ENCODE peak calls at places on chromosome 2, in nine cellular contexts. M is osteoblast; A is CD4-positive, CD25-positive, alpha-beta regulatory T cell; W is fibroblast of lung; Q is upper lobe of right lung; E is psoas muscle; O is lower lobe of right lung; S is pancreas; K is right cardiac atrium. T is an unnamed sample.

GRCh38 chr2:204226305-204226861 is 289.8 kb downstream of the ICOS start:
- DNase-seq in M (no peak), A (no peak), W (peak; percentile 57), Q (no peak), E (no peak), O (no peak), S (no peak), K (no peak), T (no peak)

GRCh38 chr2:190578158-190579057 is 43.9 kb upstream of the NEMP2 start:
- DNase-seq in M (peak; percentile 65), A (no peak), W (peak; percentile 89), Q (no peak), E (no peak), O (no peak), S (no peak), K (peak; percentile 55), T (peak; percentile 20)

GRCh38 chr2:172087780-172088244 is 2.5 kb downstream of the DLX1 start:
- DNase-seq in M (peak; percentile 58), A (no peak), W (no peak), Q (no peak), E (no peak), O (no peak), S (no peak), K (no peak), T (no peak)

GRCh38 chr2:80020061-80020460 is 284.5 kb downstream of the LRRTM1 start:
- DNase-seq in M (no peak), A (no peak), W (no peak), Q (no peak), E (no peak), O (no peak), S (no peak), K (no peak), T (no peak)

GRCh38 chr2:192574552-192574951 is 379.8 kb upstream of the TMEFF2 start:
- DNase-seq in M (no peak), A (no peak), W (no peak), Q (no peak), E (no peak), O (no peak), S (no peak), K (no peak), T (no peak)

GRCh38 chr2:177550264-177551200 is 158.0 kb downstream of the AGPS start:
- DNase-seq in M (peak; percentile 27), A (no peak), W (peak; percentile 31), Q (no peak), E (no peak), O (no peak), S (no peak), K (no peak), T (no peak)

GRCh38 chr2:50484371-50484770 is 547.6 kb downstream of the NRXN1 start:
- DNase-seq in M (peak; percentile 19), A (no peak), W (no peak), Q (no peak), E (no peak), O (no peak), S (no peak), K (no peak), T (no peak)

GRCh38 chr2:233209117-233209977 is 42.1 kb upstream of the ATG16L1 start:
- DNase-seq in M (peak; percentile 93), A (no peak), W (no peak), Q (no peak), E (no peak), O (no peak), S (no peak), K (no peak), T (no peak)

GRCh38 chr2:29042581-29043075 is 31.7 kb downstream of the PCARE start:
- DNase-seq in M (no peak), A (no peak), W (peak; percentile 70), Q (no peak), E (no peak), O (no peak), S (peak; percentile 41), K (no peak), T (no peak)

GRCh38 chr2:45833968-45834344 is 182.5 kb downstream of the PRKCE start:
- DNase-seq in M (no peak), A (no peak), W (no peak), Q (no peak), E (no peak), O (no peak), S (no peak), K (no peak), T (no peak)

GRCh38 chr2:173830169-173830568 is 135.0 kb downstream of the SP3 start:
- DNase-seq in M (peak; percentile 29), A (no peak), W (peak; percentile 15), Q (no peak), E (no peak), O (no peak), S (no peak), K (peak; percentile 21), T (no peak)

GRCh38 chr2:220585241-220585640 is 957.8 kb downstream of the SLC4A3 start:
- DNase-seq in M (no peak), A (no peak), W (no peak), Q (no peak), E (no peak), O (no peak), S (no peak), K (no peak), T (no peak)

DNA sequence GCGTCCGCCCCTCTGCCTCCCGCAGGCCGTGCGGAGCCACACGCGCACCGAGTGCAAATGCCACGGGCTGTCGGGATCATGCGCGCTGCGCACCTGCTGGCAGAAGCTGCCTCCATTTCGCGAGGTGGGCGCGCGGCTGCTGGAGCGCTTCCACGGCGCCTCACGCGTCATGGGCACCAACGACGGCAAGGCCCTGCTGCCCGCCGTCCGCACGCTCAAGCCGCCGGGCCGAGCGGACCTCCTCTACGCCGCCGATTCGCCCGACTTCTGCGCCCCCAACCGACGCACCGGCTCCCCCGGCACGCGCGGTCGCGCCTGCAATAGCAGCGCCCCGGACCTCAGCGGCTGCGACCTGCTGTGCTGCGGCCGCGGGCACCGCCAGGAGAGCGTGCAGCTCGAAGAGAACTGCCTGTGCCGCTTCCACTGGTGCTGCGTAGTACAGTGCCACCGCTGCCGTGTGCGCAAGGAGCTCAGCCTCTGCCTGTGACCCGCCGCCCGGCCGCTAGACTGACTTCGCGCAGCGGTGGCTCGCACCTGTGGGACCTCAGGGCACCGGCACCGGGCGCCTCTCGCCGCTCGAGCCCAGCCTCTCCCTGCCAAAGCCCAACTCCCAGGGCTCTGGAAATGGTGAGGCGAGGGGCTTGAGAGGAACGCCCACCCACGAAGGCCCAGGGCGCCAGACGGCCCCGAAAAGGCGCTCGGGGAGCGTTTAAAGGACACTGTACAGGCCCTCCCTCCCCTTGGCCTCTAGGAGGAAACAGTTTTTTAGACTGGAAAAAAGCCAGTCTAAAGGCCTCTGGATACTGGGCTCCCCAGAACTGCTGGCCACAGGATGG is 7.1 kb upstream of the WNT10A start:
- DNase-seq in M (no peak), A (no peak), W (no peak), Q (no peak), E (no peak), O (no peak), S (no peak), K (no peak), T (no peak)
- H3K4me3 ChIP-seq in M (no peak overlapping the region), A (no peak overlapping the region), W (no peak overlapping the region), Q (no peak overlapping the region), E (peak overlapping the region; percentile 34), O (no peak overlapping the region), S (no peak overlapping the region), K (no peak overlapping the region), T (no peak overlapping the region)

GRCh38 chr2:109703076-109703475 is 88.9 kb downstream of the SOWAHC start:
- DNase-seq in M (no peak), A (no peak), W (peak; percentile 66), Q (no peak), E (no peak), O (no peak), S (no peak), K (no peak), T (no peak)

GRCh38 chr2:109700680-109701274 is 86.6 kb downstream of the SOWAHC start:
- DNase-seq in M (no peak), A (no peak), W (no peak), Q (no peak), E (no peak), O (no peak), S (no peak), K (no peak), T (no peak)

GRCh38 chr2:109699646-109700045 is 85.5 kb downstream of the SOWAHC start:
- DNase-seq in M (no peak), A (no peak), W (peak; percentile 6), Q (no peak), E (no peak), O (no peak), S (no peak), K (peak; percentile 26), T (no peak)

GRCh38 chr2:109702250-109702985 is 88.3 kb downstream of the SOWAHC start:
- DNase-seq in M (peak; percentile 82), A (no peak), W (peak; percentile 64), Q (no peak), E (no peak), O (no peak), S (no peak), K (no peak), T (no peak)

GRCh38 chr2:109701362-109701761 is 87.2 kb downstream of the SOWAHC start:
- DNase-seq in M (no peak), A (no peak), W (no peak), Q (no peak), E (no peak), O (no peak), S (no peak), K (no peak), T (no peak)
- H3K27ac ChIP-seq in M (no peak overlapping the region), A (no peak overlapping the region), W (no peak overlapping the region), Q (no peak overlapping the region), E (no peak overlapping the region), O (no peak overlapping the region), S (no peak overlapping the region), K (no peak overlapping the region), T (no peak overlapping the region)

GRCh38 chr2:230128943-230129342 is 60.2 kb upstream of the SLC16A14 start:
- DNase-seq in M (no peak), A (no peak), W (peak; percentile 85), Q (no peak), E (no peak), O (no peak), S (no peak), K (no peak), T (no peak)
- H3K4me3 ChIP-seq in M (no peak overlapping the region), A (no peak overlapping the region), W (no peak overlapping the region), Q (no peak overlapping the region), E (no peak overlapping the region), O (no peak overlapping the region), S (no peak overlapping the region), K (no peak overlapping the region), T (no peak overlapping the region)

DNA sequence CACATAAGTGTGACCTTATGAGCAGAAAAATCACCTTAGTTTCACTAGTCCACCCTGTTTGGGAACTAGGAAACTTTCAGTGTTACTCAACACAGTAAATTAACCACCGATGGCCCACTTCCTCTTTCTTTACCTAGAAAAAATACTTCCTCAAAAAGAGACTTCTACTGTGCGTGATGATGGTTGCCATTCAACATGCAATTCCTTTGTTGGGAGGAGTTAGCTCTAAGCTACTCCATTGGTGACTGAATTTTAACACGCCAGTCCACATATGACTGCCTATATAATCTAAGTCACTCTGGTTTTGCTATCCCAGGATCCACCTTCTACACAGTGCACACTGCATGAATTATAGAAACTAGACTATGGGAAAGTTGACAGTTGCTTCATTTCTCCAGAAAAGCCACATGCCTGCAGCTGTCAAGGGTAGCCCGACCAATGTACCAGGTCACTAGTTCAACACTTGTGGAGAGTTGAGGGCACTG is 47.8 kb upstream of the REG3G start:
- DNase-seq in M (no peak), A (no peak), W (no peak), Q (no peak), E (no peak), O (no peak), S (no peak), K (no peak), T (no peak)
- H3K27ac ChIP-seq in M (no peak overlapping the region), A (no peak overlapping the region), W (no peak overlapping the region), Q (no peak overlapping the region), E (no peak overlapping the region), O (no peak overlapping the region), S (no peak overlapping the region), K (no peak overlapping the region), T (no peak overlapping the region)

GRCh38 chr2:102336502-102336945 is 19.1 kb upstream of the IL18R1 start:
- DNase-seq in M (no peak), A (no peak), W (peak; percentile 34), Q (no peak), E (no peak), O (no peak), S (no peak), K (peak; percentile 27), T (no peak)
- H3K4me3 ChIP-seq in M (no peak overlapping the region), A (no peak overlapping the region), W (no peak overlapping the region), Q (no peak overlapping the region), E (no peak overlapping the region), O (peak overlapping the region; percentile 10), S (no peak overlapping the region), K (no peak overlapping the region), T (no peak overlapping the region)